ENCODE peak calls at places on chromosome 4, in four cellular contexts. Y is neural crest cell, Z is HCT116, E is upper lobe of right lung. G is an unnamed sample.

GRCh38 chr4:126890994-126891393 is 741.8 kb upstream of the INTU start:
- DNase-seq in Y (no peak), E (no peak), Z (no peak), G (peak; percentile 15)

GRCh38 chr4:84737656-84738055 is 154.7 kb downstream of the CDS1 start:
- DNase-seq in Y (no peak), Z (no peak), E (no peak), G (no peak)

GRCh38 chr4:120915311-120915710 is 7.2 kb downstream of the PRDM5 start:
- DNase-seq in Y (no peak), E (no peak), Z (no peak), G (no peak)

GRCh38 chr4:98996056-98996941 is 778 bp downstream of the METAP1 start:
- DNase-seq in Y (no peak), Z (no peak), E (no peak), G (peak; percentile 29)

GRCh38 chr4:24473309-24473721 is 111.0 kb downstream of the DHX15 start:
- DNase-seq in Y (no peak), Z (no peak), E (no peak), G (peak; percentile 37)

GRCh38 chr4:173501592-173502150 is 28.4 kb downstream of the HAND2 start:
- DNase-seq in Z (no peak), E (no peak), Y (no peak), G (no peak)

GRCh38 chr4:71221510-71222466 is 117.0 kb upstream of the SLC4A4 start:
- DNase-seq in Z (no peak), E (no peak), Y (no peak), G (no peak)

GRCh38 chr4:94344457-94344856 is 1.8 kb upstream of the HPGDS start:
- DNase-seq in Y (no peak), E (no peak), Z (no peak), G (no peak)

GRCh38 chr4:122650148-122650547 is 29.3 kb upstream of the IL21 start:
- DNase-seq in E (no peak), Y (no peak), Z (no peak), G (no peak)

GRCh38 chr4:37953620-37954325 is 6.4 kb upstream of the PTTG2 start:
- DNase-seq in E (no peak), Y (no peak), Z (no peak), G (peak; percentile 30)

GRCh38 chr4:120919358-120919757 is 3.2 kb downstream of the PRDM5 start:
- DNase-seq in E (no peak), Z (no peak), Y (no peak), G (no peak)

GRCh38 chr4:114116861-114117260 is 137.4 kb upstream of the ARSJ start:
- DNase-seq in E (no peak), Y (no peak), Z (no peak), G (no peak)

GRCh38 chr4:7721984-7722551 is 217.6 kb downstream of the AFAP1 start:
- DNase-seq in E (no peak), Y (no peak), Z (no peak), G (no peak)

DNA sequence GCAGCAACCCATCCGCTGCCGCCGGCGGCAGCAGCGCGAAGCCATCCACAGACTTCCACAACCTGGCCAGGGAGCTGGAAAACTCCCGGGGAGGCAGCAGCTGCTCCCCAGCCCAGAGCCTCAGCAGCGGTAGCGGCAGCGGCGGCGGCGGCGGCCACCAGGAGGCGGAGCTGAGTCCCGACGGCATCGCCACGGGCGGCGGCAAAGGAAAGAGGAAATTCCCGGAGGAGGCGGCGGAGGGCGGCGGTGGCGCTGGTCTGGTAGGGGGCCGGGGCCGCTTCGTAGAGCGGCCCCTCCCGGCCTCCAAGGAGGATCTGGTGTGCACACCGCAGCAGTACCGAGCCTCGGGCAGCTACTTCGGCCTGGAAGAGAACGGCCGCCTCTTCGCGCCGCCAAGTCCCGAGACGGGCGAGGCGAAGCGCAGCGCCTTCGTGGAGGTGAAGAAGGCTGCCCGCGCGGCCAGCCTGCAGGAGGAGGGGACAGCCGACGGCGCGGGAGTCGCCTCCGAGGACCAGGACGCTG is 4.9 kb downstream of the PRDM8 start:
- DNase-seq in Z (no peak), E (peak; percentile 92), Y (peak; percentile 77), G (peak; percentile 82)
- TF ChIP-seq CTCF in Z (peak; percentile 52), E (peak; percentile 83), Y (peak; percentile 81), G (peak; percentile 68)

DNA sequence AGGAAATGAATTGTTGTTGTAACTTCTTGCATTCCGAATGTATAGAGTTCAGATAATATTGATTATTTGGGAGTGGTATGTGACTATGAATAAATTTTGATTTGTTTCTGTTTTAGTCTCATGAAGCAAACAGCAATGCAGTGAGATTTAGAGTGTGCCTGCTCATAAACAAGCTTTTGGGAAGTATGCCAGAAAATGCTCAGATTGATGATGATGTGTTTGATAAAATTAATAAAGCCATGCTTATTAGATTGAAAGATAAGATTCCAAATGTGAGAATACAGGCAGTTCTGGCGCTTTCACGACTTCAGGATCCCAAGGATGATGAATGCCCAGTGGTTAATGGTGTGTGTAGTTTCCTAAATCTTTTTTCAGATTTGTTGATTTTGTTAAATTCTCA is 2.0 kb downstream of the NCAPG start:
- DNase-seq in Y (no peak), Z (no peak), E (no peak), G (peak; percentile 38)
- TF ChIP-seq CTCF in Y (no peak), Z (no peak), E (no peak), G (no peak)

DNA sequence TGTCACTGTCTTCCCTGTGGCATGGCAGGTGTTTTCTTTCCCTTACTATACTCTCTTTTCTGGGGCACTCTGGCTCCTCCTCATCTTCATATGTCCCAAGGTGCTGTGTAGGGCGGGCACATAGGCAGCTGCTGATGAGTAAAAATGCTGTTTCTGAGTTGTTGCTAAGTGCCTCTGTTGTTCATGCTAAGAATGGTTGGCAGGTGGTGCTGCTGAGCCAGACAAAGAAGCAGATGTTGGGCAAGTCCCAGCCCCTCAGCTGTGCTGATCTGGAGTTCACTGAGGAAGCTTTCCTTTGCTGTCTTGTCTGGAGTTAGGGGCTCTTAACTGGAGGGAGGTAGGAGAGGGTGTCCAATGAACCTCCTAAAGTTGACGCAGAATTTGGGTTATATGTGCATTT is 40.6 kb downstream of the HADH start:
- DNase-seq in Z (peak; percentile 16), Y (peak; percentile 35), E (no peak), G (peak; percentile 76)
- TF ChIP-seq CTCF in Z (peak; percentile 37), Y (peak; percentile 70), E (peak; percentile 34), G (peak; percentile 66)

DNA sequence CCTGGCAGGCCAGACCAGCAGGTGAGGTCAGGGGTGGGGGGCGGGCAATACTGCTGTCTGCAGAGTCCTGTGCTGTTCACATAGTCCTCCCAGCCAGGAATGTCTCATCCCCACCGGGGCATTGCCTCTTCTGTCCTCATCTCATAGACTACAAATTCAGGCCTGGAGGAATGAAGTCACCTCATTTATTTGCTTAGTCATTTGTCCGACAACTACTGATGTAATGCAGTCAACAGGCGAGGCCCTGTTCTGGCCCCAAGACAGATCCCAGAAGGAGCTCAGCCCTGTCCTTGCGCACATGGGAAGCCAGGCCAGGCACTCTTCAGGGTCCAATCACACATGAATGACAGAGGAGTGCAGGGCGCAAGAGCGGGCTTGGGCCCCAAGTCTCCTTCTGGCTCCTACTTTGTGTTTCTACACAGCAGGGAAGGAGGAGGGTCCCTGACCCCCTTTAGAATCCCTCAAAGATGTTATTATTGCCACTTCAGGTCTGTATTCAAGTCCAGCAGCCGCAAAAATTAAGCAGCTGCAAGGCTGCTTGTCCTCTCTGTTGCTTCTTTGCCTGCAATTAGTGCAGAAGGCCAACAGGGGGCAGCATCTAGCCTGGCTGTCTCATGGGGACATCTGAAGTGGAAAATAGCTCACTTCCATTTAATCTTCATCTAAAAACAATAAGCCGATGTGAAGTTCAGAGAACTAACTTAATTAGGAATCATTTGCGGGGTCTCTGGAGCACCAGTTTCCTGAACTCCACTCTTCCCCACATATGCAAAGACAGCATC is 15.2 kb upstream of the HMX1 start:
- DNase-seq in Z (no peak), E (no peak), Y (no peak), G (no peak)
- TF ChIP-seq CTCF in Z (peak; percentile 10), E (peak; percentile 23), Y (peak; percentile 56), G (peak; percentile 28)

DNA sequence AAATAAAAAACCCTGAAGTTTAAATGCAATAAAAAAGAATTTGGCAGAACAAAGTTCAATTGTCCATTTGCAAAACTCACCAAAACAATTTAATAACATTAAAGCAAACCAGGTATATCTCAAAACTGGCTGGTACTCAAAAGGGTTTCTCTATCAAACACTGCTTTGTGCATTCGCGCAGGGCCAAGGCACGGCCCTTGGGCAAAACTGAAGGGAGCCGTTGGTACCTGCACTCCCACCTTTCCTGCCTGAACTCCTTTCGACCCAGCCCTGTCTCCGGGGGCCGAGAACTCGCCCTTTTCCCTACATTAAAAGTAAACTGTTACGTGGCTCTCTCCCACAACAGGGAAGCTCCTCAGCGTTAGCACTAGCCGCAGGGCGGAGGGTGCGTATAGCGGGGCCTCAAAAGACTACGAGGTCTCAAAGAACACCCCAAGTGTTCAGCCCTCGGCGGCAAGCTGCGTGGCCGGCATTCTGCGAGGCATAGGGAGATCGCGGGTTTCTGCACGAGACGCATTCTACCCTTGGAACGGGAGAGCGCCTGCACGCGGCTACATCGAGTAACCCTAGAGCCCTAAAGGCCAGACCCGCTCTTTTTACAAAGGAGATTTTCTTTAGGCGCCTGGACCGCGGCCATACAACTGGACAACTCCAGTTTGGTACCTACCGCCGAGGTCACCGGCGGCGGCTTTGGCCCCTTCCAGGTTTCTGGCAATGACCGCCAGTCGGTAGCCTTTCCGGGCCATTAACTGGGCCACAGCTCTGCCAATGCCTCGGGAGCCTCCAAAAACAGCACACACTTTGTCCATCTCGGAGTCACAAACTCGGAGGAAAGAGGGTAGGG is 552 bp downstream of the CBR4 start:
- DNase-seq in Y (peak; percentile 36), Z (peak; percentile 35), E (peak; percentile 86), G (peak; percentile 23)
- TF ChIP-seq CTCF in Y (no peak), Z (peak; percentile 10), E (no peak), G (peak; percentile 33)

DNA sequence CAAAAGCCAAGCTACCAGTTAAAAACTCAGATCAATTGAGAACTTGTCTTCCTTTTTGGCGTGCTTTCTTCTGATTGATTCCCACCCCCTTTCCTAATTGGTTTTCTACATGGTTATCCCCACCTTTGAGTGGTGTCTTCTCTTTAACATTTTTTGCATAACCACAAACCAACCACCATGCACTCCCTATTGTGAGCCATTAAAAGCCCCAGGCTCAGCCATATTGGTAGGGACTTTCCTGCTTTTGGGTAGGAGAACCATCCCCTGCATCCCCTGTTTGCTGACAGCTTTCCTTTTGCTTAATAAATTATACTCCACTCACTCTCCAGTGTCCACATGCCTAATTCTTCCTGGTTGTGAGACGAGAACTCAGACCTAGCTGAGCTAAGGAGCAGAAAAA is 1651.4 kb upstream of the IGFBP7 start:
- DNase-seq in Y (no peak), Z (no peak), E (no peak), G (no peak)
- TF ChIP-seq CTCF in Y (no peak), Z (no peak), E (no peak), G (no peak)

GRCh38 chr4:13938299-13938698 is 310.8 kb upstream of the BOD1L1 start:
- DNase-seq in E (no peak), Y (no peak), Z (no peak), G (no peak)

GRCh38 chr4:13928214-13928613 is 300.7 kb upstream of the BOD1L1 start:
- DNase-seq in Z (no peak), E (no peak), Y (no peak), G (no peak)

GRCh38 chr4:13930155-13930554 is 302.6 kb upstream of the BOD1L1 start:
- DNase-seq in Z (no peak), E (no peak), Y (no peak), G (no peak)

GRCh38 chr4:13933163-13933562 is 305.6 kb upstream of the BOD1L1 start:
- DNase-seq in Y (no peak), E (no peak), Z (no peak), G (peak; percentile 16)
- TF ChIP-seq CTCF in Y (no peak), E (no peak), Z (no peak), G (no peak)